ENCODE peak calls at places on chromosomes 11 and 22, in four cellular contexts. One of them, this sample, is unnamed. For H3K36me3, the result is how much of the 10 kb centered on the place peaks cover.

GRCh38 chr11:119684361-119685072 is 44.5 kb downstream of the NECTIN1 start:
- DNase-seq in fibroblast of lung: peak
- DNase-seq in colonic mucosa: no peak
- DNase-seq in stomach: no peak
- DNase-seq in this sample: peak

GRCh38 chr11:59891781-59892181 is 13.2 kb downstream of the OOSP3 start:
- DNase-seq in stomach: no peak
- DNase-seq in colonic mucosa: no peak
- DNase-seq in fibroblast of lung: no peak
- DNase-seq in this sample: no peak

GRCh38 chr11:68025047-68025446 is 5.4 kb upstream of the NDUFS8 start:
- DNase-seq in colonic mucosa: no peak
- DNase-seq in fibroblast of lung: no peak
- DNase-seq in stomach: no peak
- DNase-seq in this sample: peak

GRCh38 chr11:104522650-104523049 is 358.7 kb upstream of the PDGFD start:
- DNase-seq in colonic mucosa: no peak
- DNase-seq in fibroblast of lung: peak
- DNase-seq in stomach: no peak
- DNase-seq in this sample: peak

GRCh38 chr22:23249506-23250423 is 69.5 kb downstream of the BCR start:
- DNase-seq in colonic mucosa: no peak
- DNase-seq in stomach: no peak
- DNase-seq in fibroblast of lung: no peak
- DNase-seq in this sample: no peak

GRCh38 chr11:25566298-25567200 is 765.4 kb upstream of the ANO3 start:
- DNase-seq in colonic mucosa: no peak
- DNase-seq in stomach: no peak
- DNase-seq in fibroblast of lung: peak
- DNase-seq in this sample: no peak

GRCh38 chr11:32485733-32486132 is 50.4 kb upstream of the WT1 start:
- DNase-seq in fibroblast of lung: no peak
- DNase-seq in colonic mucosa: no peak
- DNase-seq in stomach: no peak
- DNase-seq in this sample: no peak

GRCh38 chr11:78168539-78169477 is 19.6 kb downstream of the KCTD21 start:
- DNase-seq in fibroblast of lung: peak
- DNase-seq in stomach: peak
- DNase-seq in colonic mucosa: peak
- DNase-seq in this sample: peak

GRCh38 chr11:17138562-17138961 is 61.1 kb upstream of the RPS13 start:
- DNase-seq in fibroblast of lung: no peak
- DNase-seq in stomach: no peak
- DNase-seq in colonic mucosa: no peak
- DNase-seq in this sample: no peak

GRCh38 chr11:58788355-58789023 is 56.0 kb downstream of the GLYATL2 start:
- DNase-seq in fibroblast of lung: peak
- DNase-seq in colonic mucosa: peak
- DNase-seq in stomach: peak
- DNase-seq in this sample: peak

GRCh38 chr11:61268588-61269250 is 26.4 kb downstream of the VWCE start:
- DNase-seq in fibroblast of lung: no peak
- DNase-seq in stomach: no peak
- DNase-seq in colonic mucosa: no peak
- DNase-seq in this sample: no peak
- H3K36me3 ChIP-seq in fibroblast of lung: under half
- H3K36me3 ChIP-seq in stomach: under half
- H3K36me3 ChIP-seq in colonic mucosa: under half
- H3K36me3 ChIP-seq in this sample: under half

GRCh38 chr11:122139595-122139866 is 23.5 kb upstream of the BLID start:
- DNase-seq in stomach: no peak
- DNase-seq in fibroblast of lung: peak
- DNase-seq in colonic mucosa: no peak
- DNase-seq in this sample: no peak

GRCh38 chr11:122141757-122142156 is 25.7 kb upstream of the BLID start:
- DNase-seq in stomach: no peak
- DNase-seq in colonic mucosa: no peak
- DNase-seq in fibroblast of lung: no peak
- DNase-seq in this sample: no peak

GRCh38 chr11:122140535-122140934 is 24.5 kb upstream of the BLID start:
- DNase-seq in stomach: no peak
- DNase-seq in fibroblast of lung: peak
- DNase-seq in colonic mucosa: no peak
- DNase-seq in this sample: no peak

GRCh38 chr11:122138759-122139594 is 23.0 kb upstream of the BLID start:
- DNase-seq in stomach: no peak
- DNase-seq in colonic mucosa: no peak
- DNase-seq in fibroblast of lung: no peak
- DNase-seq in this sample: no peak

DNA sequence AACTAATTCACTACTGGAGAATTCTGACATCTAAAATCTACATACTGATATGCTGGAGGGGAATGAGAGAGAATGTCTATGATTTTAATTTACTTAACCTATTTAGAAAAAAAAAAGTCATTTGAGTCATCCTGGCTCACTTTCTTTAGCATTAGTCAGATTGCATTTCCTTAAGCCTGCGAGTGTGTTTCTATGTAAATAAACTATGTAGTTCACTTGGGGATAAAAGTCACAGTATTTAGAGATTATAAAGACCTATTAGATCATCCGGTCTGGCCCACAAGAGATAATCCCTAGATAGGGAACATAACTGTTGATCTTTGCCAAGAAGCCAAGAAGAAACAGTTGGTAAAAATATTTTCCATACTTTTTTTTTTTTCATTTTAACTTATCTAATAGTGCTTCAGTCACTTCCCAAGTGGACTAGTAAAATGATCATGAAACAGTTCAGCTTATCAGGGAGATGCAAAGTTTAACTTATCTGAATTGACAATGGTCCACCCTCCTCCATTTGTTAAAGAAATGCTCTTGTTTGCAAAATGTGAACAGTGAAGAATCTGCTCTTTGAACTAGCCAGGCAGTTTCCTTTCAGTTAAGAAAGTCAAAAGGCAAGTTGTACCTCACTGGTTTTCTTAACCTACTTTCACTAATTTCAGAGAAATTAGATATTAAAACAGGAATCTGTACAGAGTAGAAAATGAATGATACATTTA is 21.2 kb upstream of the BLID start:
- DNase-seq in stomach: no peak
- DNase-seq in fibroblast of lung: peak
- DNase-seq in colonic mucosa: no peak
- DNase-seq in this sample: no peak
- H3K36me3 ChIP-seq in stomach: under half
- H3K36me3 ChIP-seq in fibroblast of lung: under half
- H3K36me3 ChIP-seq in colonic mucosa: under half
- H3K36me3 ChIP-seq in this sample: under half

GRCh38 chr11:70378506-70379134 is 19.7 kb upstream of the CTTN start:
- DNase-seq in stomach: no peak
- DNase-seq in colonic mucosa: no peak
- DNase-seq in fibroblast of lung: no peak
- DNase-seq in this sample: no peak

GRCh38 chr11:70384486-70385152 is 13.7 kb upstream of the CTTN start:
- DNase-seq in colonic mucosa: no peak
- DNase-seq in fibroblast of lung: no peak
- DNase-seq in stomach: no peak
- DNase-seq in this sample: no peak

GRCh38 chr11:70383664-70384395 is 14.5 kb upstream of the CTTN start:
- DNase-seq in stomach: no peak
- DNase-seq in fibroblast of lung: no peak
- DNase-seq in colonic mucosa: no peak
- DNase-seq in this sample: no peak

GRCh38 chr11:70381872-70382842 is 16.2 kb upstream of the CTTN start:
- DNase-seq in colonic mucosa: no peak
- DNase-seq in stomach: no peak
- DNase-seq in fibroblast of lung: peak
- DNase-seq in this sample: no peak

GRCh38 chr11:70381350-70381749 is 17.0 kb upstream of the CTTN start:
- DNase-seq in stomach: no peak
- DNase-seq in colonic mucosa: no peak
- DNase-seq in fibroblast of lung: no peak
- DNase-seq in this sample: no peak
- H3K36me3 ChIP-seq in stomach: half or more
- H3K36me3 ChIP-seq in colonic mucosa: under half
- H3K36me3 ChIP-seq in fibroblast of lung: under half
- H3K36me3 ChIP-seq in this sample: under half

GRCh38 chr11:88315981-88316441 is 21.5 kb downstream of the CTSC start:
- DNase-seq in colonic mucosa: peak
- DNase-seq in stomach: no peak
- DNase-seq in fibroblast of lung: no peak
- DNase-seq in this sample: no peak
- H3K36me3 ChIP-seq in colonic mucosa: under half
- H3K36me3 ChIP-seq in stomach: under half
- H3K36me3 ChIP-seq in fibroblast of lung: under half
- H3K36me3 ChIP-seq in this sample: under half

GRCh38 chr22:49458708-49459099 is 369.0 kb downstream of the BRD1 start:
- DNase-seq in stomach: no peak
- DNase-seq in fibroblast of lung: no peak
- DNase-seq in colonic mucosa: no peak
- DNase-seq in this sample: no peak
- H3K36me3 ChIP-seq in stomach: under half
- H3K36me3 ChIP-seq in fibroblast of lung: under half
- H3K36me3 ChIP-seq in colonic mucosa: under half
- H3K36me3 ChIP-seq in this sample: under half

GRCh38 chr22:29509815-29510214 is 29.8 kb downstream of the NEFH start:
- DNase-seq in colonic mucosa: no peak
- DNase-seq in fibroblast of lung: no peak
- DNase-seq in stomach: no peak
- DNase-seq in this sample: no peak
- H3K36me3 ChIP-seq in colonic mucosa: under half
- H3K36me3 ChIP-seq in fibroblast of lung: under half
- H3K36me3 ChIP-seq in stomach: half or more
- H3K36me3 ChIP-seq in this sample: under half

GRCh38 chr11:64832467-64833197 is 11.8 kb downstream of the CDC42BPG start:
- DNase-seq in colonic mucosa: no peak
- DNase-seq in stomach: no peak
- DNase-seq in fibroblast of lung: no peak
- DNase-seq in this sample: no peak

GRCh38 chr11:64827451-64827839 is 17.0 kb downstream of the CDC42BPG start:
- DNase-seq in fibroblast of lung: no peak
- DNase-seq in stomach: no peak
- DNase-seq in colonic mucosa: no peak
- DNase-seq in this sample: no peak

GRCh38 chr11:64826578-64827450 is 16.5 kb upstream of the MEN1 start:
- DNase-seq in stomach: no peak
- DNase-seq in colonic mucosa: no peak
- DNase-seq in fibroblast of lung: no peak
- DNase-seq in this sample: no peak

GRCh38 chr11:64831411-64831891 is 13.0 kb downstream of the CDC42BPG start:
- DNase-seq in colonic mucosa: no peak
- DNase-seq in stomach: no peak
- DNase-seq in fibroblast of lung: no peak
- DNase-seq in this sample: no peak

DNA sequence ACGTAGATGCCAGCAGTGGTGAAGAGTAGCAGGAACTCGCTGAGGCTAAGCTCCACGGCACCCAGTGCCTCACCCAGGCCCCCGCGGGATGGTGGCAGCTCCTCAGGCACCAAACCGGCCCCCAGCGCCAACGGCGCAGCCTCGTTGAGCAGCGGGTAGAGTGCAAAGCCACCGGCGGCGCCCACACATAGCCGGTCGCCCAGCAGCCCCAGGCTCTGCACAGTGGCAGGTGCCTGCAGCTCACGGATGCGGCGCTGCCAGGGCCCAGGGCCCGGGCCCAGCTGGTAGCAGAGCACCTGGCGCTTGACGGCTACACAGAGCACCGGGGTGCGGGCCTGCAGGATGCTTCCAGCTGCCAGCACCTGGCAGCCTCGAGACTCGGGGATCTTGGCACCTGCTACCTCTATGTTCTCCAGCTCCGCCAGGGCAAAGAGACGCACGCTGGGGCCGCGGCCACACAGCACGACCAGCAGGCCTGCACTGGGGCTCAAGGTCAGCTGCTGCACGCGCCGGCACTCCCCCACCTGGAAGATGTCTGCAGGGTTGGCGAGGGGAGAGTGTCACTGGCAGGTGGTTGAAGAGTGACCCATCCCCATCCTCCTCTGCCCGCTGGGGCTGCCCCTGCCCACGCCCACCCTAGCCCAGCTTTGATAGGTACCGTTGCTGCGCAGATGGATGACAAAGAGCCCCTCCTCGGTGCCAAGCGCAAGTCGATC is 14.8 kb downstream of the CDC42BPG start:
- DNase-seq in fibroblast of lung: no peak
- DNase-seq in colonic mucosa: no peak
- DNase-seq in stomach: no peak
- DNase-seq in this sample: no peak
- H3K36me3 ChIP-seq in fibroblast of lung: under half
- H3K36me3 ChIP-seq in colonic mucosa: under half
- H3K36me3 ChIP-seq in stomach: half or more
- H3K36me3 ChIP-seq in this sample: under half

This sample was measured in body of pancreas.